ENCODE peak calls at places on chromosomes 16 and 17, in nine cellular contexts. V is CD8-positive, alpha-beta T cell; C is lower leg skin; M is suprapubic skin; N is heart left ventricle; P is heart right ventricle; Q is bronchial epithelial cell; Z is neural crest cell; S is fibroblast of pulmonary artery. D is an unnamed sample.
A peak's percentile ranks its signal among the peaks of the same experiment; 100 is the strongest.

GRCh38 chr16:50981951-50982350 is 169.1 kb downstream of the SALL1 start:
- DNase-seq in V (no peak), C (no peak), M (no peak), N (no peak), P (no peak), Q (no peak), Z (no peak), S (no peak), D (no peak)

GRCh38 chr17:71709271-71709670 is 411.5 kb upstream of the SOX9 start:
- DNase-seq in V (no peak), C (no peak), M (no peak), N (no peak), P (no peak), Q (no peak), Z (no peak), S (no peak), D (no peak)

GRCh38 chr16:30737794-30738648 is 10.2 kb upstream of the PHKG2 start:
- DNase-seq in V (no peak), C (no peak), M (no peak), N (no peak), P (no peak), Q (no peak), Z (no peak), S (no peak), D (no peak)

GRCh38 chr16:79437764-79438728 is 162.5 kb downstream of the MAF start:
- DNase-seq in V (no peak), C (no peak), M (no peak), N (no peak), P (peak; percentile 48), Q (peak; percentile 1), Z (peak; percentile 25), S (no peak), D (no peak)

GRCh38 chr17:45131616-45132301 is 556 bp downstream of the PLCD3 start:
- DNase-seq in V (peak; percentile 30), C (no peak), M (no peak), N (peak; percentile 55), P (peak; percentile 70), Q (no peak), Z (peak; percentile 84), S (no peak), D (no peak)

GRCh38 chr17:16989230-16989952 is 17.5 kb upstream of the TNFRSF13B start:
- DNase-seq in V (no peak), C (peak; percentile 72), M (no peak), N (no peak), P (no peak), Q (no peak), Z (no peak), S (no peak), D (no peak)

GRCh38 chr16:53626816-53627215 is 76.8 kb downstream of the RPGRIP1L start:
- DNase-seq in V (no peak), C (no peak), M (no peak), N (no peak), P (no peak), Q (no peak), Z (no peak), S (no peak), D (no peak)

GRCh38 chr17:35890774-35891155 is 10.6 kb upstream of the CCL5 start:
- DNase-seq in V (no peak), C (no peak), M (no peak), N (peak; percentile 10), P (no peak), Q (no peak), Z (no peak), S (no peak), D (no peak)

GRCh38 chr17:67080804-67081203 is 36.5 kb downstream of the CACNG1 start:
- DNase-seq in V (no peak), C (no peak), M (no peak), N (no peak), P (no peak), Q (no peak), Z (no peak), S (no peak), D (no peak)

GRCh38 chr17:73643012-73643845 is 1.0 kb downstream of the SDK2 start:
- DNase-seq in V (no peak), C (no peak), M (peak; percentile 77), N (no peak), P (peak; percentile 34), Q (peak; percentile 25), Z (peak; percentile 41), S (no peak), D (no peak)

GRCh38 chr16:19331794-19332193 is 46.3 kb downstream of the CLEC19A start:
- DNase-seq in V (no peak), C (no peak), M (no peak), N (no peak), P (no peak), Q (no peak), Z (no peak), S (no peak), D (no peak)

GRCh38 chr17:57715981-57716380 is 29.1 kb downstream of the CCDC182 start:
- DNase-seq in V (no peak), C (no peak), M (no peak), N (no peak), P (no peak), Q (no peak), Z (no peak), S (no peak), D (no peak)

GRCh38 chr17:57211010-57211411 is 45.3 kb upstream of the MSI2 start:
- DNase-seq in V (no peak), C (no peak), M (no peak), N (no peak), P (no peak), Q (peak; percentile 63), Z (no peak), S (no peak), D (no peak)

GRCh38 chr17:72479113-72479512 is 358.3 kb downstream of the SOX9 start:
- DNase-seq in V (no peak), C (no peak), M (no peak), N (no peak), P (no peak), Q (no peak), Z (no peak), S (no peak), D (no peak)

GRCh38 chr16:86823895-86824671 is 245.7 kb downstream of the FOXL1 start:
- DNase-seq in V (no peak), C (peak; percentile 82), M (no peak), N (no peak), P (no peak), Q (peak; percentile 76), Z (no peak), S (peak; percentile 46), D (no peak)

GRCh38 chr17:8359769-8360168 is 16.7 kb downstream of the KRABD2 start:
- DNase-seq in V (no peak), C (no peak), M (no peak), N (peak; percentile 39), P (no peak), Q (peak; percentile 88), Z (no peak), S (peak; percentile 92), D (no peak)

GRCh38 chr16:86029131-86029741 is 130.3 kb downstream of the IRF8 start:
- DNase-seq in V (no peak), C (peak; percentile 84), M (peak; percentile 67), N (peak; percentile 51), P (peak; percentile 60), Q (no peak), Z (no peak), S (peak; percentile 25), D (no peak)

GRCh38 chr17:15263206-15263579 is 1.9 kb downstream of the PMP22 start:
- DNase-seq in V (no peak), C (peak; percentile 98), M (peak; percentile 96), N (peak; percentile 88), P (peak; percentile 87), Q (no peak), Z (no peak), S (peak; percentile 83), D (peak; percentile 47)

GRCh38 chr16:1437606-1438005 is 6.7 kb downstream of the PERCC1 start:
- DNase-seq in V (no peak), C (no peak), M (no peak), N (no peak), P (no peak), Q (no peak), Z (no peak), S (no peak), D (no peak)

GRCh38 chr16:79089735-79090284 is 510.7 kb downstream of the MAF start:
- DNase-seq in V (peak; percentile 23), C (no peak), M (no peak), N (peak; percentile 18), P (no peak), Q (no peak), Z (no peak), S (no peak), D (no peak)

GRCh38 chr16:3458278-3458851 is 14.9 kb downstream of the NAA60 start:
- DNase-seq in V (no peak), C (peak; percentile 85), M (no peak), N (peak; percentile 43), P (peak; percentile 38), Q (peak; percentile 18), Z (no peak), S (peak; percentile 50), D (no peak)

GRCh38 chr16:80250376-80250775 is 290.4 kb upstream of the DYNLRB2 start:
- DNase-seq in V (no peak), C (no peak), M (no peak), N (no peak), P (no peak), Q (no peak), Z (no peak), S (no peak), D (no peak)

GRCh38 chr17:48903401-48903800 is 4.8 kb upstream of the UBE2Z start:
- DNase-seq in V (no peak), C (no peak), M (no peak), N (no peak), P (no peak), Q (no peak), Z (no peak), S (no peak), D (no peak)
- TF ChIP-seq CTCF in V (no peak), C (no peak), M (no peak), N (no peak), P (no peak), Q (no peak), Z (no peak), S (no peak), D (no peak)

DNA sequence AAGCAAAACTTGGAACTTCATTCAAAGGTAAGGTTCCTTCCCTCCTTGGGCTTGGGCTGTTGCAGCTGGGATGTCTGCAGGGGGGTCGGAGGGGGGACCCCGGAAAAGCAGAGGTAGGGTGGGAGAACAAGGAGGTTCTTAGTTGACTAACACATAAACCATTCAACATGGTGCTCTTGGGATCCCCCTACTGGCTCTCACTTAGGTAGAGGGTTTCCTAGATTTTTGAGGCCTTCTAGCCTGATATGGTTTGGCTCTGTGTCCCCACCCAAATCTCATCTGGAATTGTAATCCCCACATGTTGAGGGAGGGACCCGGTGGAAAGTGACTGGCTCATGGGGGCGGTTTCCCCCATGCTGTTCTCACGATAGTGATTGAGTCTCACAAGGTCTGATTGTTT is 93.9 kb downstream of the RGS9 start:
- DNase-seq in V (no peak), C (no peak), M (no peak), N (no peak), P (no peak), Q (no peak), Z (no peak), S (no peak), D (no peak)
- TF ChIP-seq CTCF in V (no peak), C (no peak), M (no peak), N (no peak), P (no peak), Q (no peak), Z (no peak), S (peak; percentile 24), D (no peak)

GRCh38 chr16:21301895-21302291 is 23.8 kb upstream of the CRYM start:
- DNase-seq in V (no peak), C (no peak), M (no peak), N (no peak), P (no peak), Q (no peak), Z (no peak), S (peak; percentile 21), D (no peak)
- TF ChIP-seq CTCF in V (no peak), C (no peak), M (no peak), N (no peak), P (no peak), Q (no peak), Z (no peak), S (no peak), D (no peak)

GRCh38 chr17:63573634-63574033 is 23.4 kb downstream of the DCAF7 start:
- DNase-seq in V (no peak), C (no peak), M (no peak), N (no peak), P (no peak), Q (no peak), Z (no peak), S (peak; percentile 4), D (no peak)
- TF ChIP-seq CTCF in V (no peak), C (no peak), M (no peak), N (peak; percentile 24), P (peak; percentile 23), Q (peak; percentile 24), Z (peak; percentile 57), S (peak; percentile 34), D (no peak)

D was measured in omental fat pad.